ENCODE peak calls at places on chromosomes 1 and 21, in six cellular contexts. P, Z, Y, V, X and L are unnamed samples.

GRCh38 chr1:89701746-89702241 is 68.9 kb downstream of the LRRC8C start:
- DNase-seq in P (no peak), Z (no peak), Y (no peak), V (no peak), X (no peak), L (no peak)

GRCh38 chr21:35026153-35026499 is 23.0 kb downstream of the RUNX1 start:
- DNase-seq in P (no peak), Z (no peak), Y (no peak), V (no peak), X (no peak), L (no peak)

GRCh38 chr21:44739316-44739715 is 27.9 kb upstream of the TSPEAR start:
- DNase-seq in P (no peak), Z (no peak), Y (peak), V (no peak), X (no peak), L (no peak)

GRCh38 chr1:89799495-89799894 is 21.3 kb upstream of the LRRC8D start:
- DNase-seq in P (no peak), Z (no peak), Y (no peak), V (no peak), X (no peak), L (no peak)

GRCh38 chr21:45085700-45086099 is 11.3 kb downstream of the ADARB1 start:
- DNase-seq in P (no peak), Z (no peak), Y (no peak), V (no peak), X (no peak), L (no peak)

GRCh38 chr1:223556414-223557124 is 108.9 kb downstream of the CAPN8 start:
- DNase-seq in P (peak), Z (peak), Y (peak), V (peak), X (no peak), L (peak)

GRCh38 chr1:236269439-236269838 is 12.3 kb downstream of the ERO1B start:
- DNase-seq in P (no peak), Z (no peak), Y (no peak), V (no peak), X (no peak), L (no peak)

GRCh38 chr1:171963762-171964161 is 122.5 kb downstream of the DNM3 start:
- DNase-seq in P (no peak), Z (no peak), Y (no peak), V (no peak), X (no peak), L (no peak)

GRCh38 chr1:19096036-19096833 is 113.8 kb downstream of the UBR4 start:
- DNase-seq in P (peak), Z (no peak), Y (no peak), V (no peak), X (peak), L (peak)

GRCh38 chr1:2528966-2529750 is 905 bp downstream of the HES5 start:
- DNase-seq in P (no peak), Z (no peak), Y (peak), V (peak), X (no peak), L (peak)

GRCh38 chr1:2557146-2558029 is 1.2 kb downstream of the TNFRSF14 start:
- DNase-seq in P (no peak), Z (peak), Y (no peak), V (no peak), X (no peak), L (peak)

GRCh38 chr1:153567621-153568366 is 2.1 kb upstream of the S100A2 start:
- DNase-seq in P (peak), Z (no peak), Y (peak), V (no peak), X (no peak), L (peak)

GRCh38 chr21:44090332-44090731 is 16.9 kb upstream of the PWP2 start:
- DNase-seq in P (no peak), Z (peak), Y (no peak), V (no peak), X (peak), L (peak)

GRCh38 chr1:201341377-201341776 is 36.1 kb downstream of the TNNT2 start:
- DNase-seq in P (no peak), Z (no peak), Y (no peak), V (no peak), X (no peak), L (no peak)

GRCh38 chr1:113895084-113895483 is 7.7 kb upstream of the BCL2L15 start:
- DNase-seq in P (no peak), Z (no peak), Y (no peak), V (no peak), X (no peak), L (no peak)

GRCh38 chr1:158334601-158335292 is 3.4 kb upstream of the CD1B start:
- DNase-seq in P (no peak), Z (no peak), Y (no peak), V (no peak), X (no peak), L (no peak)

GRCh38 chr1:94702440-94702810 is 117.7 kb upstream of the SLC44A3 start:
- DNase-seq in P (no peak), Z (no peak), Y (no peak), V (no peak), X (no peak), L (no peak)

GRCh38 chr1:59565611-59566410 is 248.9 kb upstream of the HOOK1 start:
- DNase-seq in P (no peak), Z (no peak), Y (no peak), V (no peak), X (no peak), L (no peak)

GRCh38 chr1:24341260-24341659 is 22.1 kb downstream of the GRHL3 start:
- DNase-seq in P (peak), Z (no peak), Y (peak), V (no peak), X (no peak), L (no peak)

GRCh38 chr1:1400576-1401456 is 1.7 kb upstream of the CCNL2 start:
- DNase-seq in P (no peak), Z (no peak), Y (no peak), V (no peak), X (no peak), L (no peak)

GRCh38 chr1:113674591-113674990 is 84.7 kb downstream of the PHTF1 start:
- DNase-seq in P (no peak), Z (no peak), Y (no peak), V (no peak), X (no peak), L (peak)

GRCh38 chr1:103441342-103441741 is 84.2 kb upstream of the RNPC3 start:
- DNase-seq in P (no peak), Z (no peak), Y (no peak), V (no peak), X (no peak), L (no peak)

GRCh38 chr1:29802181-29803068 is 566.1 kb downstream of the PTPRU start:
- DNase-seq in P (no peak), Z (no peak), Y (peak), V (no peak), X (no peak), L (no peak)

GRCh38 chr1:69835924-69836323 is 268.2 kb downstream of the LRRC7 start:
- DNase-seq in P (no peak), Z (no peak), Y (peak), V (no peak), X (no peak), L (no peak)

GRCh38 chr1:162276493-162276892 is 100.2 kb downstream of the SPATA46 start:
- DNase-seq in P (peak), Z (no peak), Y (peak), V (peak), X (no peak), L (peak)

GRCh38 chr1:228065543-228066347 is 16.8 kb upstream of the ARF1 start:
- DNase-seq in P (no peak), Z (no peak), Y (no peak), V (no peak), X (no peak), L (no peak)

GRCh38 chr21:38346286-38346685 is 89.5 kb downstream of the KCNJ15 start:
- DNase-seq in P (no peak), Z (no peak), Y (peak), V (no peak), X (no peak), L (no peak)

GRCh38 chr1:6601865-6602668 is 602 bp downstream of the KLHL21 start:
- DNase-seq in P (no peak), Z (no peak), Y (peak), V (peak), X (no peak), L (peak)

GRCh38 chr1:229075217-229075616 is 195.7 kb upstream of the RAB4A start:
- DNase-seq in P (peak), Z (no peak), Y (peak), V (no peak), X (no peak), L (no peak)

GRCh38 chr1:96414598-96414997 is 307.0 kb upstream of the PTBP2 start:
- DNase-seq in P (no peak), Z (no peak), Y (no peak), V (no peak), X (no peak), L (no peak)

GRCh38 chr1:221888218-221888617 is 146.3 kb upstream of the DUSP10 start:
- DNase-seq in P (no peak), Z (no peak), Y (peak), V (no peak), X (no peak), L (no peak)

GRCh38 chr1:15188145-15188544 is 34.6 kb downstream of the TMEM51 start:
- DNase-seq in P (no peak), Z (no peak), Y (peak), V (no peak), X (no peak), L (peak)

GRCh38 chr1:191707288-191707687 is 451.0 kb upstream of the RGS18 start:
- DNase-seq in P (no peak), Z (no peak), Y (no peak), V (no peak), X (no peak), L (no peak)

GRCh38 chr21:44424608-44425306 is 30.6 kb upstream of the LRRC3 start:
- DNase-seq in P (no peak), Z (peak), Y (no peak), V (no peak), X (no peak), L (no peak)

GRCh38 chr1:154863702-154864174 is 6.3 kb downstream of the KCNN3 start:
- DNase-seq in P (peak), Z (no peak), Y (peak), V (peak), X (no peak), L (peak)